ENCODE peak calls at places on chromosomes 12 and 14, in five cellular contexts. V, U, Q, N and A are unnamed samples.

GRCh38 chr12:52223411-52224039 is 9.5 kb upstream of the KRT7 start:
- DNase-seq in V (no peak), U (no peak), N (no peak), Q (no peak), A (no peak)

GRCh38 chr12:45509187-45509586 is 220.3 kb upstream of the ARID2 start:
- DNase-seq in U (peak), Q (no peak), V (no peak), N (no peak), A (no peak)

GRCh38 chr12:94791933-94792332 is 141.6 kb upstream of the TMCC3 start:
- DNase-seq in N (no peak), Q (no peak), V (no peak), U (no peak), A (no peak)

GRCh38 chr12:108826115-108826806 is 31.1 kb downstream of the SSH1 start:
- DNase-seq in N (no peak), U (no peak), Q (peak), V (no peak), A (no peak)

GRCh38 chr12:108640802-108641445 is 7.2 kb upstream of the SELPLG start:
- DNase-seq in U (no peak), N (no peak), V (no peak), Q (peak), A (no peak)

GRCh38 chr14:64823305-64823985 is 56.3 kb downstream of the SPTB start:
- DNase-seq in N (peak), V (peak), U (no peak), Q (peak), A (peak)

GRCh38 chr12:22190969-22191368 is 143.5 kb downstream of the ST8SIA1 start:
- DNase-seq in U (no peak), Q (no peak), N (no peak), V (no peak), A (no peak)

GRCh38 chr14:100165376-100165775 is 5.9 kb upstream of the DEGS2 start:
- DNase-seq in U (no peak), N (no peak), Q (no peak), V (no peak), A (no peak)

GRCh38 chr12:68425998-68426397 is 93.8 kb upstream of the MDM1 start:
- DNase-seq in V (no peak), N (no peak), U (no peak), Q (no peak), A (no peak)

GRCh38 chr12:68007023-68007422 is 17.8 kb downstream of the IFNG-AS1 start:
- DNase-seq in U (no peak), Q (no peak), N (no peak), V (no peak), A (no peak)

GRCh38 chr12:109305547-109305946 is 3.5 kb downstream of the FOXN4 start:
- DNase-seq in V (no peak), N (no peak), U (no peak), Q (no peak), A (no peak)

GRCh38 chr12:128784030-128784770 is 39.6 kb downstream of the SLC15A4 start:
- DNase-seq in Q (no peak), N (no peak), U (no peak), V (no peak), A (no peak)

GRCh38 chr14:93747560-93747959 is 40.7 kb downstream of the PRIMA1 start:
- DNase-seq in V (no peak), N (no peak), U (no peak), Q (no peak), A (no peak)

GRCh38 chr14:30748343-30748742 is 126.0 kb upstream of the COCH start:
- DNase-seq in V (no peak), N (no peak), Q (no peak), U (no peak), A (no peak)

GRCh38 chr14:94582851-94583250 is 1.6 kb downstream of the SERPINA5 start:
- DNase-seq in V (no peak), U (no peak), N (peak), Q (no peak), A (no peak)

GRCh38 chr14:92074555-92074954 is 31.8 kb downstream of the ATXN3 start:
- DNase-seq in Q (no peak), N (no peak), U (no peak), V (no peak), A (no peak)

GRCh38 chr12:50918584-50919316 is 33.6 kb upstream of the HIGD1C start:
- DNase-seq in U (no peak), Q (no peak), N (no peak), V (no peak), A (no peak)

GRCh38 chr12:106984588-106985137 is 2.3 kb downstream of the MTERF2 start:
- DNase-seq in N (no peak), U (no peak), V (no peak), Q (no peak), A (no peak)

GRCh38 chr12:106987846-106988245 is 900 bp upstream of the MTERF2 start:
- DNase-seq in V (no peak), N (no peak), Q (no peak), U (no peak), A (no peak)

GRCh38 chr12:106986625-106987389 is at the start of gene MTERF2:
- DNase-seq in V (peak), Q (peak), N (peak), U (peak), A (peak)

GRCh38 chr12:106986135-106986534 is 811 bp downstream of the MTERF2 start:
- DNase-seq in Q (no peak), V (no peak), N (no peak), U (no peak), A (no peak)

GRCh38 chr12:106985479-106985878 is 1.5 kb downstream of the MTERF2 start:
- DNase-seq in N (peak), U (no peak), V (no peak), Q (peak), A (no peak)
- H3K27ac ChIP-seq in N (peak), U (no peak), V (no peak), Q (peak), A (no peak)

DNA sequence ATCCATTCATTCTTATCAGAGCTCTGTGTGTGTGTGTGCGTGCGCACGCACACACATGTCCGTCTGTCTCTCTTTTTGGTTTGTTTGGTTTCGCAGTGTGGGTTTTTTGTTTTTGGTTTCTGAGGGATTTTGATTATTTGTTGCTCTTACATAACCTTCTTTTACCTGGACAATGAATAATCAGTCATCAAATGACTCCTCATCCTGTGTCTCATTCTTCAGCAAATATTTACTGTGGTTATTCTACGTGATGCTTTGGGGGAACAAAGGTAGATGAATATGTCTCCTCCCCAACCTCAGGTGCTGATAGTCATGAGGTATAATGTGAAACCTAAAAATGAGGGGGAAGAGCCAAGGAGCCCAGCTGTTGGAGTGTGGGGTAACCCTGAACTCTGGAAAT is 92.4 kb downstream of the SAMD4A start:
- DNase-seq in U (no peak), Q (no peak), N (peak), V (no peak), A (no peak)
- TF ChIP-seq ATF3 in U (no peak), Q (no peak), N (no peak), V (no peak), A (no peak)

GRCh38 chr12:54412348-54412747 is 6.7 kb downstream of the ITGA5 start:
- DNase-seq in N (no peak), Q (no peak), U (no peak), V (no peak), A (peak)
- H3K27ac ChIP-seq in N (no peak), Q (no peak), U (no peak), V (no peak), A (no peak)

GRCh38 chr14:70901218-70901772 is 6.0 kb upstream of the PCNX1 start:
- DNase-seq in V (no peak), Q (no peak), N (no peak), U (no peak), A (no peak)
- TF ChIP-seq ATF3 in V (no peak), Q (no peak), N (no peak), U (no peak), A (no peak)

GRCh38 chr12:31033146-31033545 is 40.5 kb upstream of the DDX11 start:
- DNase-seq in V (no peak), Q (no peak), N (no peak), U (no peak), A (no peak)

GRCh38 chr12:31033681-31034080 is 40.0 kb upstream of the DDX11 start:
- DNase-seq in U (no peak), N (no peak), Q (no peak), V (no peak), A (no peak)

GRCh38 chr12:31034372-31034771 is 39.3 kb upstream of the DDX11 start:
- DNase-seq in N (no peak), V (peak), U (no peak), Q (no peak), A (no peak)

GRCh38 chr12:31029916-31030562 is 43.6 kb upstream of the DDX11 start:
- DNase-seq in V (no peak), N (no peak), U (no peak), Q (no peak), A (peak)

DNA sequence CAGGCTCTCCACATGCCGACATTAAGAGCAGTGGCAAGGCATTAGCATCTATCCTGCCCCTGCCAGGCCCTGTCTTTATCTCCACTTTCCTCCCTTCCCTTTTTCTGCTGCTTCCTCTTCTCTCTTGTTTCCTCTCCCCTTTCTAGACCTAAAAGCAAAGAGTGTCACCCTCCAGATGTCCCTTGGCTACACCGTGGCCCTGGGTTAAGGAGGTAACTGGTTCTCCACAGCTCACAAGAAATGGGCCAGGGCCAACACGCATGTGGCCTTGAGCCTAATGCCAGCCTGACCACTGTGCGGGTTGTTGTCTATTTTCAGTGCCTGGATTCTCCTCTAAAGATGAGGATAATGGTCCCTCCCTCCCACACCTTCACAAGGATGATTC is 41.7 kb upstream of the DDX11 start:
- DNase-seq in V (no peak), U (no peak), Q (no peak), N (no peak), A (no peak)
- H3K27ac ChIP-seq in V (no peak), U (no peak), Q (no peak), N (no peak), A (no peak)

GRCh38 chr14:69405762-69406161 is 7.3 kb downstream of the SLC39A9 start:
- DNase-seq in Q (no peak), N (no peak), U (no peak), V (no peak), A (no peak)

GRCh38 chr14:69399750-69400149 is 1.3 kb downstream of the SLC39A9 start:
- DNase-seq in Q (no peak), N (no peak), U (no peak), V (no peak), A (no peak)

GRCh38 chr14:69398818-69399210 is 322 bp downstream of the SLC39A9 start:
- DNase-seq in Q (no peak), U (no peak), N (no peak), V (no peak), A (no peak)

GRCh38 chr14:69400154-69400553 is 1.7 kb downstream of the SLC39A9 start:
- DNase-seq in N (no peak), V (no peak), U (no peak), Q (no peak), A (no peak)

GRCh38 chr14:69404478-69404877 is 6.0 kb downstream of the SLC39A9 start:
- DNase-seq in Q (no peak), U (no peak), N (no peak), V (no peak), A (no peak)
- TF ChIP-seq ATF3 in Q (no peak), U (no peak), N (no peak), V (no peak), A (no peak)

GRCh38 chr12:11348439-11348838 is 38.2 kb upstream of the PRB4 start:
- DNase-seq in Q (no peak), U (no peak), V (no peak), N (no peak), A (no peak)

GRCh38 chr12:11344504-11344903 is 34.3 kb upstream of the PRB4 start:
- DNase-seq in V (no peak), Q (no peak), U (no peak), N (peak), A (no peak)

GRCh38 chr12:11347810-11348209 is 37.6 kb upstream of the PRB4 start:
- DNase-seq in Q (peak), U (no peak), N (no peak), V (no peak), A (no peak)
- H3K27ac ChIP-seq in Q (no peak), U (no peak), N (no peak), V (no peak), A (no peak)

GRCh38 chr14:69574266-69574953 is at the start of gene CCDC177:
- DNase-seq in V (peak), N (peak), U (no peak), Q (peak), A (no peak)
- TF ChIP-seq ATF3 in V (no peak), N (no peak), U (no peak), Q (no peak), A (no peak)